ENCODE peak calls at places on chromosomes 12 and 14, in four cellular contexts. T is fibroblast of mammary gland; Z is RCC 7860; D is stimulated activated naive CD8-positive, alpha-beta T cell treated with anti-CD3 and anti-CD28 coated beads, Interleukin-15, amount 100 ng/mL, for 72 hours. O is an unnamed sample.

GRCh38 chr12:76346798-76347420 is 1.3 kb downstream of the BBS10 start:
- DNase-seq in D (no peak), Z (peak; percentile 76), T (peak; percentile 77), O (peak; percentile 26)

GRCh38 chr14:100413699-100414098 is 90.6 kb downstream of the SLC25A47 start:
- DNase-seq in D (no peak), Z (no peak), T (no peak), O (no peak)

GRCh38 chr12:127238061-127238460 is 1028.9 kb upstream of the TMEM132C start:
- DNase-seq in T (peak; percentile 66), D (no peak), Z (no peak), O (no peak)

GRCh38 chr12:19518209-19518608 is 78.9 kb downstream of the AEBP2 start:
- DNase-seq in Z (no peak), T (no peak), D (no peak), O (no peak)

GRCh38 chr14:77177623-77178185 is 3.9 kb upstream of the TMEM63C start:
- DNase-seq in Z (no peak), D (no peak), T (peak; percentile 19), O (no peak)

GRCh38 chr14:96409701-96410100 is 17.8 kb downstream of the AK7 start:
- DNase-seq in Z (peak; percentile 49), T (peak; percentile 27), D (no peak), O (no peak)

GRCh38 chr12:118495296-118495695 is 118.9 kb downstream of the SUDS3 start:
- DNase-seq in D (no peak), Z (no peak), T (no peak), O (no peak)

GRCh38 chr12:93982847-93983315 is 165.5 kb upstream of the PLXNC1 start:
- DNase-seq in T (peak; percentile 82), D (peak; percentile 18), Z (no peak), O (peak; percentile 95)

GRCh38 chr14:23122086-23122485 is 3.0 kb upstream of the CEBPE start:
- DNase-seq in Z (no peak), T (no peak), D (no peak), O (no peak)

GRCh38 chr12:102702447-102703114 is 214.5 kb downstream of the PAH start:
- DNase-seq in T (peak; percentile 67), D (peak; percentile 1), Z (peak; percentile 23), O (no peak)

GRCh38 chr12:105219261-105220018 is 16.5 kb downstream of the APPL2 start:
- DNase-seq in Z (no peak), T (no peak), D (no peak), O (no peak)

GRCh38 chr12:75890660-75891059 is 140.9 kb downstream of the PHLDA1 start:
- DNase-seq in D (no peak), T (peak; percentile 27), Z (no peak), O (no peak)

GRCh38 chr14:77599894-77600293 is 16.5 kb downstream of the SPTLC2 start:
- DNase-seq in Z (no peak), D (no peak), T (no peak), O (no peak)

GRCh38 chr12:75876843-75877587 is 154.6 kb downstream of the PHLDA1 start:
- DNase-seq in Z (no peak), D (no peak), T (no peak), O (no peak)

GRCh38 chr12:9049520-9050133 is 60.3 kb downstream of the KLRG1 start:
- DNase-seq in D (peak; percentile 25), Z (peak; percentile 7), T (peak; percentile 64), O (peak; percentile 35)

GRCh38 chr12:19431407-19432308 is 7.6 kb upstream of the AEBP2 start:
- DNase-seq in D (peak; percentile 61), Z (no peak), T (peak; percentile 64), O (peak; percentile 92)

GRCh38 chr12:32032205-32032810 is 73.1 kb downstream of the RESF1 start:
- DNase-seq in D (no peak), T (no peak), Z (no peak), O (no peak)

GRCh38 chr14:101113835-101114725 is 210.6 kb upstream of the RTL1 start:
- DNase-seq in Z (no peak), D (no peak), T (no peak), O (no peak)

GRCh38 chr12:124734224-124734788 is 129.4 kb downstream of the SCARB1 start:
- DNase-seq in D (no peak), Z (no peak), T (no peak), O (no peak)

GRCh38 chr14:70027785-70028428 is 148.7 kb downstream of the SMOC1 start:
- DNase-seq in T (peak; percentile 38), Z (peak; percentile 11), D (peak; percentile 72), O (no peak)

GRCh38 chr12:62767506-62767905 is 167.4 kb downstream of the PPM1H start:
- DNase-seq in D (no peak), T (peak; percentile 54), Z (peak; percentile 47), O (peak; percentile 30)

GRCh38 chr14:105138021-105138541 is 30.5 kb downstream of the JAG2 start:
- DNase-seq in D (no peak), Z (no peak), T (no peak), O (no peak)

GRCh38 chr14:100438678-100439592 is 115.8 kb downstream of the SLC25A47 start:
- DNase-seq in Z (peak; percentile 78), D (peak; percentile 38), T (peak; percentile 88), O (peak; percentile 93)

GRCh38 chr12:14824012-14824634 is 10.1 kb upstream of the SMCO3 start:
- DNase-seq in D (no peak), T (peak; percentile 37), Z (peak; percentile 13), O (peak; percentile 54)

GRCh38 chr12:121038861-121039654 is at the start of gene OASL:
- DNase-seq in Z (no peak), D (peak; percentile 54), T (peak; percentile 89), O (peak; percentile 82)

O was measured in foreskin keratinocyte.